ENCODE peak calls at places on chromosomes 13 and 19, in eight cellular contexts. V, P, T, D, W, L, E and G are unnamed samples.

GRCh38 chr13:30565658-30566057 is 52.1 kb upstream of the USPL1 start:
- DNase-seq in W (no peak), P (no peak), T (no peak), E (no peak), L (no peak), V (no peak), D (no peak), G (no peak)

GRCh38 chr19:46975918-46976782 is 43.5 kb upstream of the NPAS1 start:
- DNase-seq in E (peak; percentile 64), P (no peak), V (peak; percentile 69), L (no peak), D (no peak), W (peak; percentile 69), T (no peak), G (no peak)

GRCh38 chr19:48568345-48568886 is 16.4 kb downstream of the SULT2B1 start:
- DNase-seq in E (no peak), W (no peak), T (no peak), V (peak; percentile 52), D (no peak), L (no peak), P (no peak), G (no peak)

GRCh38 chr13:43978688-43979087 is 99.0 kb downstream of the LACC1 start:
- DNase-seq in T (no peak), P (no peak), E (no peak), V (no peak), W (no peak), L (no peak), D (no peak), G (no peak)

GRCh38 chr13:23750383-23751121 is 138.6 kb downstream of the MIPEP start:
- DNase-seq in L (no peak), V (no peak), T (no peak), E (no peak), W (no peak), D (no peak), P (no peak), G (no peak)

GRCh38 chr19:43469160-43469480 is 3.7 kb upstream of the LYPD3 start:
- DNase-seq in E (no peak), W (no peak), V (no peak), P (no peak), T (no peak), L (no peak), D (no peak), G (no peak)

GRCh38 chr13:95956589-95957148 is 96.5 kb downstream of the UGGT2 start:
- DNase-seq in E (no peak), P (no peak), W (no peak), L (no peak), D (no peak), V (no peak), T (no peak), G (no peak)

GRCh38 chr19:23460656-23461055 is 65.4 kb upstream of the ZNF91 start:
- DNase-seq in V (no peak), W (no peak), L (no peak), D (no peak), T (no peak), E (no peak), P (no peak), G (no peak)

GRCh38 chr19:17762505-17763229 is 11.4 kb downstream of the FCHO1 start:
- DNase-seq in W (no peak), T (peak; percentile 68), E (peak; percentile 85), L (no peak), D (no peak), V (peak; percentile 88), P (no peak), G (no peak)

GRCh38 chr19:40424637-40425449 is 949 bp downstream of the SERTAD1 start:
- DNase-seq in P (no peak), T (peak; percentile 40), W (no peak), V (no peak), E (no peak), L (no peak), D (peak; percentile 22), G (no peak)

GRCh38 chr19:33508941-33509614 is 12.5 kb downstream of the PEPD start:
- DNase-seq in V (no peak), E (no peak), W (no peak), L (no peak), P (no peak), D (no peak), T (no peak), G (no peak)

GRCh38 chr13:111099292-111099691 is 15.8 kb upstream of the ARHGEF7 start:
- DNase-seq in V (no peak), D (no peak), W (no peak), E (no peak), P (no peak), T (no peak), L (no peak), G (no peak)

GRCh38 chr13:29933401-29933800 is 83.0 kb upstream of the UBL3 start:
- DNase-seq in T (no peak), W (no peak), P (no peak), D (no peak), L (no peak), E (no peak), V (no peak), G (no peak)

GRCh38 chr13:43335669-43336068 is 312.3 kb downstream of the DNAJC15 start:
- DNase-seq in L (no peak), V (no peak), T (no peak), P (no peak), E (no peak), W (no peak), D (no peak), G (no peak)

GRCh38 chr19:36215276-36216171 is 618 bp downstream of the ZNF146 start:
- DNase-seq in W (no peak), V (peak; percentile 13), D (no peak), L (no peak), T (peak; percentile 20), P (no peak), E (no peak), G (no peak)

GRCh38 chr19:42850981-42851717 is 28.4 kb downstream of the PSG1 start:
- DNase-seq in L (no peak), E (no peak), P (no peak), D (no peak), W (no peak), T (no peak), V (no peak), G (no peak)